ENCODE peak calls at places on chromosome 4, in ten cellular contexts. W, M, H, A, T, F, Q, X, Y and K are unnamed samples.

GRCh38 chr4:87975466-87975865 is at the start of gene SPP1:
- DNase-seq in W (no peak), M (peak; percentile 43), H (no peak), A (peak; percentile 85), T (no peak), F (peak; percentile 35), Q (peak; percentile 56), X (peak; percentile 40), Y (peak; percentile 50), K (no peak)

GRCh38 chr4:143773998-143774898 is 73.8 kb upstream of the FREM3 start:
- DNase-seq in W (peak; percentile 58), M (peak; percentile 21), H (peak; percentile 32), A (no peak), T (peak; percentile 64), F (peak; percentile 69), Q (peak; percentile 93), X (peak; percentile 23), Y (peak; percentile 31), K (peak; percentile 54)

GRCh38 chr4:109701566-109702399 is 1.5 kb downstream of the CASP6 start:
- DNase-seq in W (no peak), M (no peak), H (peak; percentile 39), A (no peak), T (peak; percentile 7), F (no peak), Q (peak; percentile 57), X (no peak), Y (peak; percentile 7), K (peak; percentile 68)

GRCh38 chr4:54213812-54214211 is 15.3 kb upstream of the PDGFRA start:
- DNase-seq in W (no peak), M (no peak), H (no peak), A (no peak), T (peak; percentile 11), F (peak; percentile 75), Q (no peak), X (no peak), Y (no peak), K (no peak)

GRCh38 chr4:68864438-68865177 is 48.8 kb downstream of the UGT2B10 start:
- DNase-seq in W (no peak), M (no peak), H (no peak), A (no peak), T (no peak), F (no peak), Q (no peak), X (no peak), Y (no peak), K (peak; percentile 80)

GRCh38 chr4:14952352-14952751 is 49.9 kb upstream of the CPEB2 start:
- DNase-seq in W (no peak), M (no peak), H (no peak), A (no peak), T (no peak), F (no peak), Q (no peak), X (no peak), Y (no peak), K (no peak)

GRCh38 chr4:128583753-128584712 is 225.5 kb upstream of the JADE1 start:
- DNase-seq in W (no peak), M (peak; percentile 61), H (no peak), A (no peak), T (peak; percentile 74), F (peak; percentile 27), Q (no peak), X (no peak), Y (no peak), K (no peak)

GRCh38 chr4:122666527-122667245 is 45.8 kb upstream of the IL21 start:
- DNase-seq in W (peak; percentile 52), M (no peak), H (peak; percentile 71), A (no peak), T (peak; percentile 97), F (peak; percentile 91), Q (no peak), X (no peak), Y (no peak), K (no peak)

GRCh38 chr4:52659722-52660261 is 691 bp upstream of the USP46 start:
- DNase-seq in W (no peak), M (peak; percentile 70), H (peak; percentile 39), A (peak; percentile 90), T (peak; percentile 32), F (peak; percentile 64), Q (no peak), X (no peak), Y (no peak), K (peak; percentile 71)

GRCh38 chr4:122450847-122451246 is 5.7 kb downstream of the IL2 start:
- DNase-seq in W (peak; percentile 73), M (no peak), H (no peak), A (no peak), T (peak; percentile 33), F (peak; percentile 32), Q (peak; percentile 76), X (peak; percentile 42), Y (peak; percentile 23), K (no peak)

GRCh38 chr4:166045457-166045856 is 172.4 kb downstream of the TLL1 start:
- DNase-seq in W (no peak), M (no peak), H (no peak), A (no peak), T (no peak), F (no peak), Q (no peak), X (no peak), Y (no peak), K (no peak)
- H3K9ac ChIP-seq in W (no peak overlapping the region), M (no peak overlapping the region), H (no peak overlapping the region), A (no peak overlapping the region), T (no peak overlapping the region), F (no peak overlapping the region), Q (no peak overlapping the region), X (no peak overlapping the region), Y (no peak overlapping the region), K (no peak overlapping the region)

DNA sequence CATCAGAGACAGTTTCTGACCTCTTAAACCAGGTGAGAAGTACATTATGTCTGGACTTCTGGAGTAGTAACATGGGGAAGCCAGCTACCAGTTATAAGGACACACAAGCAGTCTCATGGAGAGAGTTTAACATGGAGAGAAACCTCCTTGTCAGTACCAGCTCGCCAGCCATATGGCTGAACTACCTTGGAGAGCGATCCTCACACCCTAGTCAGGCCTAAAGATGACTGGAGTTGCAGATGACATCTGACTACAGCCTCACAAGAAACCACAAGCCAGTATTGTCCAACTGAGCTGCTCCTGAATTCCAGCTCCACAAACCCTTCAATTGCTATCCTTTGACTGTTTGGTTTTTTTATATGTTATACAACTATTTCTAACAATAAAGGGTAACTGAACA is 49.8 kb downstream of the PDHA2 start:
- DNase-seq in W (no peak), M (no peak), H (no peak), A (no peak), T (no peak), F (no peak), Q (no peak), X (no peak), Y (peak; percentile 7), K (no peak)
- H3K9me3 ChIP-seq in W (no peaks in the 10 kb centered on the region), M (no peaks in the 10 kb centered on the region), H (no peaks in the 10 kb centered on the region), A (no peaks in the 10 kb centered on the region), T (no peaks in the 10 kb centered on the region), F (no peaks in the 10 kb centered on the region), Q (peaks cover 41% of the 10 kb centered on the region), X (no peaks in the 10 kb centered on the region), Y (peaks cover 2% of the 10 kb centered on the region), K (no peaks in the 10 kb centered on the region)

GRCh38 chr4:37244583-37245390 is at the start of gene NWD2:
- DNase-seq in W (no peak), M (peak; percentile 38), H (no peak), A (peak; percentile 71), T (no peak), F (peak; percentile 25), Q (no peak), X (peak; percentile 5), Y (no peak), K (peak; percentile 18)
- H3K4me1 ChIP-seq in W (no peaks in the 10 kb centered on the region), M (no peaks in the 10 kb centered on the region), H (no peaks in the 10 kb centered on the region), A (no peaks in the 10 kb centered on the region), T (no peaks in the 10 kb centered on the region), F (no peaks in the 10 kb centered on the region), Q (no peaks in the 10 kb centered on the region), X (no peaks in the 10 kb centered on the region), Y (no peaks in the 10 kb centered on the region), K (no peaks in the 10 kb centered on the region)

GRCh38 chr4:119629142-119629471 is 503 bp upstream of the PDE5A start:
- DNase-seq in W (no peak), M (no peak), H (no peak), A (no peak), T (no peak), F (no peak), Q (no peak), X (no peak), Y (no peak), K (no peak)

GRCh38 chr4:119628281-119629141 is at the start of gene PDE5A:
- DNase-seq in W (peak; percentile 70), M (peak; percentile 85), H (peak; percentile 78), A (peak; percentile 95), T (peak; percentile 84), F (peak; percentile 90), Q (peak; percentile 89), X (peak; percentile 66), Y (peak; percentile 79), K (peak; percentile 88)

GRCh38 chr4:119626943-119627266 is 1.7 kb downstream of the PDE5A start:
- DNase-seq in W (no peak), M (no peak), H (no peak), A (no peak), T (no peak), F (no peak), Q (no peak), X (no peak), Y (no peak), K (no peak)

GRCh38 chr4:119627267-119628190 is 1.1 kb downstream of the PDE5A start:
- DNase-seq in W (peak; percentile 19), M (peak; percentile 92), H (peak; percentile 41), A (peak; percentile 92), T (peak; percentile 92), F (peak; percentile 84), Q (peak; percentile 82), X (peak; percentile 32), Y (peak; percentile 54), K (peak; percentile 71)

GRCh38 chr4:119626420-119626819 is 2.2 kb downstream of the PDE5A start:
- DNase-seq in W (no peak), M (no peak), H (no peak), A (no peak), T (no peak), F (peak; percentile 15), Q (no peak), X (no peak), Y (no peak), K (no peak)
- H3K9ac ChIP-seq in W (peak overlapping the region; percentile 52), M (peak overlapping the region; percentile 71), H (no peak overlapping the region), A (peak overlapping the region; percentile 82), T (peak overlapping the region; percentile 64), F (peak overlapping the region; percentile 76), Q (no peak overlapping the region), X (no peak overlapping the region), Y (no peak overlapping the region), K (peak overlapping the region; percentile 36)

GRCh38 chr4:71830-72229 is 18.7 kb downstream of the ZNF595 start:
- DNase-seq in W (no peak), M (no peak), H (no peak), A (no peak), T (no peak), F (no peak), Q (no peak), X (no peak), Y (no peak), K (no peak)
- H3K9me3 ChIP-seq in W (peaks cover 30% of the 10 kb centered on the region), M (peaks cover 51% of the 10 kb centered on the region), H (peaks cover 2% of the 10 kb centered on the region), A (peaks cover 30% of the 10 kb centered on the region), T (peaks cover 2% of the 10 kb centered on the region), F (peaks cover 4% of the 10 kb centered on the region), Q (peaks cover 59% of the 10 kb centered on the region), X (peaks cover 82% of the 10 kb centered on the region), Y (peaks cover 73% of the 10 kb centered on the region), K (no peaks in the 10 kb centered on the region)

DNA sequence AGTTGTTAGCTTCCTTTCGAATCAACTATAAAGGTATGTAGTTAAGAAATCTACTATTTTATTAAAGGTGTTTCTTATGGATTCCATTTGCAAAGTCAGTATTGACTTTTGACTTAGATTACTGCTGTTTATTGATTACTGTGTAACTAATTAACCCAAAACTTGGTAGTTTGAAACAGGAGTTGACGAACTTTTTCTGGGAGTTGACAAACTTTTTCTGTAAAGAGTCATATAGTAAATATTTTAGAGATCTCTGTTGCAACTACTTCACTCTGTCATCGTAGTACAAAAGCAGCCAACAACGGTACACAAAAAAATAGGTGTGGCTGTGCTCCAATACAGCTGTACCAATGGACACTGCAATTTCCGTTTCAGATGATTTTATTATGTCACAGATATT is 30.2 kb downstream of the AGA start:
- DNase-seq in W (no peak), M (no peak), H (no peak), A (no peak), T (no peak), F (no peak), Q (no peak), X (no peak), Y (no peak), K (no peak)
- H3K4me1 ChIP-seq in W (no peaks in the 10 kb centered on the region), M (no peaks in the 10 kb centered on the region), H (no peaks in the 10 kb centered on the region), A (no peaks in the 10 kb centered on the region), T (no peaks in the 10 kb centered on the region), F (no peaks in the 10 kb centered on the region), Q (no peaks in the 10 kb centered on the region), X (no peaks in the 10 kb centered on the region), Y (no peaks in the 10 kb centered on the region), K (no peaks in the 10 kb centered on the region)